ENCODE peak calls at places on chromosome 14, in five cellular contexts. One of them, this sample, is unnamed.

GRCh38 chr14:78172428-78172827 is 2.3 kb downstream of the NRXN3 start:
- DNase-seq in progenitor cell of endocrine pancreas: no peak
- DNase-seq in cardiac fibroblast: no peak
- DNase-seq in foreskin fibroblast: no peak
- DNase-seq in dorsolateral prefrontal cortex: no peak
- DNase-seq in this sample: no peak

GRCh38 chr14:94011795-94012194 is 14.3 kb upstream of the OTUB2 start:
- DNase-seq in progenitor cell of endocrine pancreas: no peak
- DNase-seq in cardiac fibroblast: no peak
- DNase-seq in foreskin fibroblast: peak
- DNase-seq in dorsolateral prefrontal cortex: no peak
- DNase-seq in this sample: no peak

GRCh38 chr14:94681300-94682060 is 69.3 kb downstream of the SERPINA3 start:
- DNase-seq in progenitor cell of endocrine pancreas: no peak
- DNase-seq in cardiac fibroblast: peak
- DNase-seq in foreskin fibroblast: peak
- DNase-seq in dorsolateral prefrontal cortex: no peak
- DNase-seq in this sample: peak

GRCh38 chr14:71469936-71470335 is 462.3 kb upstream of the RGS6 start:
- DNase-seq in progenitor cell of endocrine pancreas: no peak
- DNase-seq in cardiac fibroblast: no peak
- DNase-seq in foreskin fibroblast: no peak
- DNase-seq in dorsolateral prefrontal cortex: no peak
- DNase-seq in this sample: no peak

GRCh38 chr14:79483472-79483871 is 727.8 kb downstream of the DIO2 start:
- DNase-seq in progenitor cell of endocrine pancreas: no peak
- DNase-seq in cardiac fibroblast: peak
- DNase-seq in foreskin fibroblast: peak
- DNase-seq in dorsolateral prefrontal cortex: peak
- DNase-seq in this sample: no peak

GRCh38 chr14:65872536-65872935 is 460.0 kb downstream of the FUT8 start:
- DNase-seq in progenitor cell of endocrine pancreas: no peak
- DNase-seq in cardiac fibroblast: peak
- DNase-seq in foreskin fibroblast: no peak
- DNase-seq in dorsolateral prefrontal cortex: no peak
- DNase-seq in this sample: no peak

GRCh38 chr14:42140001-42140400 is 533.3 kb downstream of the LRFN5 start:
- DNase-seq in progenitor cell of endocrine pancreas: no peak
- DNase-seq in cardiac fibroblast: no peak
- DNase-seq in foreskin fibroblast: peak
- DNase-seq in dorsolateral prefrontal cortex: no peak
- DNase-seq in this sample: no peak

GRCh38 chr14:94066089-94066676 is 14.8 kb downstream of the DDX24 start:
- DNase-seq in progenitor cell of endocrine pancreas: no peak
- DNase-seq in cardiac fibroblast: no peak
- DNase-seq in foreskin fibroblast: no peak
- DNase-seq in dorsolateral prefrontal cortex: no peak
- DNase-seq in this sample: no peak

GRCh38 chr14:96096639-96097610 is 57.8 kb downstream of the C14orf132 start:
- DNase-seq in progenitor cell of endocrine pancreas: no peak
- DNase-seq in cardiac fibroblast: no peak
- DNase-seq in foreskin fibroblast: peak
- DNase-seq in dorsolateral prefrontal cortex: no peak
- DNase-seq in this sample: no peak

GRCh38 chr14:23299558-23299957 is 3.1 kb downstream of the PPP1R3E start:
- DNase-seq in progenitor cell of endocrine pancreas: no peak
- DNase-seq in cardiac fibroblast: peak
- DNase-seq in foreskin fibroblast: peak
- DNase-seq in dorsolateral prefrontal cortex: no peak
- DNase-seq in this sample: no peak

GRCh38 chr14:39025810-39026627 is 77.0 kb downstream of the SEC23A start:
- DNase-seq in progenitor cell of endocrine pancreas: no peak
- DNase-seq in cardiac fibroblast: peak
- DNase-seq in foreskin fibroblast: no peak
- DNase-seq in dorsolateral prefrontal cortex: no peak
- DNase-seq in this sample: no peak

GRCh38 chr14:95382747-95383146 is 63.0 kb upstream of the CLMN start:
- DNase-seq in progenitor cell of endocrine pancreas: no peak
- DNase-seq in cardiac fibroblast: no peak
- DNase-seq in foreskin fibroblast: no peak
- DNase-seq in dorsolateral prefrontal cortex: no peak
- DNase-seq in this sample: no peak

GRCh38 chr14:32186248-32186647 is 15.6 kb upstream of the RNU6-7 start:
- DNase-seq in progenitor cell of endocrine pancreas: no peak
- DNase-seq in cardiac fibroblast: no peak
- DNase-seq in foreskin fibroblast: no peak
- DNase-seq in dorsolateral prefrontal cortex: no peak
- DNase-seq in this sample: no peak

GRCh38 chr14:73027546-73027945 is 640 bp upstream of the ZFYVE1 start:
- DNase-seq in progenitor cell of endocrine pancreas: no peak
- DNase-seq in cardiac fibroblast: no peak
- DNase-seq in foreskin fibroblast: no peak
- DNase-seq in dorsolateral prefrontal cortex: no peak
- DNase-seq in this sample: no peak

GRCh38 chr14:58772814-58773620 is 135.3 kb downstream of the DACT1 start:
- DNase-seq in progenitor cell of endocrine pancreas: no peak
- DNase-seq in cardiac fibroblast: no peak
- DNase-seq in foreskin fibroblast: no peak
- DNase-seq in dorsolateral prefrontal cortex: no peak
- DNase-seq in this sample: no peak
- TF ChIP-seq CTCF in progenitor cell of endocrine pancreas: no peak
- TF ChIP-seq CTCF in cardiac fibroblast: no peak
- TF ChIP-seq CTCF in foreskin fibroblast: no peak
- TF ChIP-seq CTCF in dorsolateral prefrontal cortex: no peak
- TF ChIP-seq CTCF in this sample: no peak

GRCh38 chr14:74083784-74084276 is 423 bp downstream of the ALDH6A1 start:
- DNase-seq in progenitor cell of endocrine pancreas: no peak
- DNase-seq in cardiac fibroblast: no peak
- DNase-seq in foreskin fibroblast: no peak
- DNase-seq in dorsolateral prefrontal cortex: no peak
- DNase-seq in this sample: peak

GRCh38 chr14:74085047-74085637 is 386 bp downstream of the LIN52 start:
- DNase-seq in progenitor cell of endocrine pancreas: peak
- DNase-seq in cardiac fibroblast: peak
- DNase-seq in foreskin fibroblast: peak
- DNase-seq in dorsolateral prefrontal cortex: no peak
- DNase-seq in this sample: no peak

GRCh38 chr14:74085828-74086227 is 1.1 kb downstream of the LIN52 start:
- DNase-seq in progenitor cell of endocrine pancreas: no peak
- DNase-seq in cardiac fibroblast: no peak
- DNase-seq in foreskin fibroblast: no peak
- DNase-seq in dorsolateral prefrontal cortex: no peak
- DNase-seq in this sample: no peak

GRCh38 chr14:74083161-74083560 is 1.1 kb downstream of the ALDH6A1 start:
- DNase-seq in progenitor cell of endocrine pancreas: no peak
- DNase-seq in cardiac fibroblast: no peak
- DNase-seq in foreskin fibroblast: no peak
- DNase-seq in dorsolateral prefrontal cortex: no peak
- DNase-seq in this sample: no peak

GRCh38 chr14:74084277-74085046 is at the start of the genes ALDH6A1 and LIN52:
- DNase-seq in progenitor cell of endocrine pancreas: peak
- DNase-seq in cardiac fibroblast: peak
- DNase-seq in foreskin fibroblast: peak
- DNase-seq in dorsolateral prefrontal cortex: peak
- DNase-seq in this sample: peak
- TF ChIP-seq CTCF in progenitor cell of endocrine pancreas: no peak
- TF ChIP-seq CTCF in cardiac fibroblast: no peak
- TF ChIP-seq CTCF in foreskin fibroblast: no peak
- TF ChIP-seq CTCF in dorsolateral prefrontal cortex: peak
- TF ChIP-seq CTCF in this sample: peak

GRCh38 chr14:59897757-59898383 is 22.1 kb upstream of the LRRC9 start:
- DNase-seq in progenitor cell of endocrine pancreas: peak
- DNase-seq in cardiac fibroblast: peak
- DNase-seq in foreskin fibroblast: peak
- DNase-seq in dorsolateral prefrontal cortex: no peak
- DNase-seq in this sample: no peak
- TF ChIP-seq CTCF in progenitor cell of endocrine pancreas: peak
- TF ChIP-seq CTCF in cardiac fibroblast: peak
- TF ChIP-seq CTCF in foreskin fibroblast: no peak
- TF ChIP-seq CTCF in dorsolateral prefrontal cortex: peak
- TF ChIP-seq CTCF in this sample: peak

GRCh38 chr14:53409289-53409688 is 256.2 kb upstream of the DDHD1 start:
- DNase-seq in progenitor cell of endocrine pancreas: no peak
- DNase-seq in cardiac fibroblast: no peak
- DNase-seq in foreskin fibroblast: no peak
- DNase-seq in dorsolateral prefrontal cortex: no peak
- DNase-seq in this sample: no peak

GRCh38 chr14:53409974-53410373 is 256.9 kb upstream of the DDHD1 start:
- DNase-seq in progenitor cell of endocrine pancreas: no peak
- DNase-seq in cardiac fibroblast: no peak
- DNase-seq in foreskin fibroblast: peak
- DNase-seq in dorsolateral prefrontal cortex: no peak
- DNase-seq in this sample: no peak

GRCh38 chr14:53411110-53411509 is 258.0 kb upstream of the DDHD1 start:
- DNase-seq in progenitor cell of endocrine pancreas: no peak
- DNase-seq in cardiac fibroblast: peak
- DNase-seq in foreskin fibroblast: peak
- DNase-seq in dorsolateral prefrontal cortex: no peak
- DNase-seq in this sample: no peak

GRCh38 chr14:53408175-53408879 is 255.2 kb upstream of the DDHD1 start:
- DNase-seq in progenitor cell of endocrine pancreas: no peak
- DNase-seq in cardiac fibroblast: no peak
- DNase-seq in foreskin fibroblast: no peak
- DNase-seq in dorsolateral prefrontal cortex: no peak
- DNase-seq in this sample: no peak

DNA sequence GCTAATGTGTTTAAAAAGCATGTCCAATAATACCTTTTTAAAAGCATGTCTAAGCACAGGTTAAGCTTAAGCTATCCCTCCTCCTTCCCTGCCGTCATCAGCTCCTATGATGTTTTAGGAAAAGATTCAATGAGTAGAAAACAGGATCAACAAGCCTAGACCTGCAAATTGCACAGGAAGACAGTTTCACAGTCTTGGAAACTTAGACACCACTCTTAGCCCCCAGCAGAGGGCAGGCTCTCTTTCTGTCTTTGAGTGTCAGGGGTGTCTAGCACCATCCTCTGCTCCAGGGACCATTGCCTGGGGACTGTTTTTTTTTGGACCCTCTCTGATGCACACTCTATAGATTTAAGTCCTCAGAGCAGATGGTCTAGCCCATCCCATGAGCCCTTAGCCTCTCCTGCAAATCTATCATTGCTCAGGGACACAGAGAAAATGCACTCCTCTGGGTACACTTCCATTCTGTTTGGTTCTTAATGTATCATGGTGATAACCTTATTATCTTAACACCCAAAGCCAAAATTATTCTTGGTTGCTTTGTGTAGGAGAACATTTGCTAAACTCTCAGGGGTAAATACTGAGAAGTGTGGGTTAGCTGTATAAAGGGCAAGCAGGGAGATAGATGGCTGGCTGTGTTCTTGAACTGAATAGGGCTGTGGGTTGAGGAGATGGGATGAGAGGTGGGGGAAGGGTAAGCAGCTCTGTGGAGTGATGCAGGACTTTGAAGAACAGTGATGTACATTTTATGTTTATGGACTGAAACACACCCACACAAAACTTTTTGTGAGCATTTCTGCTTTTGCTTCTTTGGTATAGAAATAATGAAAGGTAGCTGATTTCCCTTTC is 259.9 kb upstream of the DDHD1 start:
- DNase-seq in progenitor cell of endocrine pancreas: no peak
- DNase-seq in cardiac fibroblast: peak
- DNase-seq in foreskin fibroblast: peak
- DNase-seq in dorsolateral prefrontal cortex: no peak
- DNase-seq in this sample: no peak
- TF ChIP-seq CTCF in progenitor cell of endocrine pancreas: peak
- TF ChIP-seq CTCF in cardiac fibroblast: peak
- TF ChIP-seq CTCF in foreskin fibroblast: peak
- TF ChIP-seq CTCF in dorsolateral prefrontal cortex: no peak
- TF ChIP-seq CTCF in this sample: peak

DNA sequence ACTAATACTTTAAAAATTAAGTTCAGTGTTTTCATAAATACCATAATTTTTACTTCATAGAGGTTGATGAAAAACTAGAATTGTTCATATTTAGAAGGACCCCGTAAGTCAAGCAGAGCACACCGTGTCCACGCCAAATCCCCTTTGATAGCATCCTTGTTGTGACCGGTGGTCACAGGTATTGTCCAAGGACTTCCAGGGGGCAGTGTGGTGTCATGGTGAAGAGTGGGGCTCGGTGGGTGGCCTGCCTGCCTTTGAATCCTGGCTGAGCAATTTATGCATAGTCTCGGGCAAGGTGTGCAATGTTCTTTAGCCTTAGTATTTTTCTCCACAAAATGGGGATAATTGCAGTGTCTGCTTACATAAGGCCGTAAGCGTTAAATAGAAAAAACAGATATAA is 169.9 kb downstream of the KTN1 start:
- DNase-seq in progenitor cell of endocrine pancreas: no peak
- DNase-seq in cardiac fibroblast: no peak
- DNase-seq in foreskin fibroblast: no peak
- DNase-seq in dorsolateral prefrontal cortex: no peak
- DNase-seq in this sample: no peak
- TF ChIP-seq CTCF in progenitor cell of endocrine pancreas: no peak
- TF ChIP-seq CTCF in cardiac fibroblast: no peak
- TF ChIP-seq CTCF in foreskin fibroblast: no peak
- TF ChIP-seq CTCF in dorsolateral prefrontal cortex: no peak
- TF ChIP-seq CTCF in this sample: no peak

GRCh38 chr14:56532546-56532945 is 47.1 kb upstream of the TMEM260 start:
- DNase-seq in progenitor cell of endocrine pancreas: no peak
- DNase-seq in cardiac fibroblast: no peak
- DNase-seq in foreskin fibroblast: no peak
- DNase-seq in dorsolateral prefrontal cortex: no peak
- DNase-seq in this sample: no peak
- TF ChIP-seq CTCF in progenitor cell of endocrine pancreas: no peak
- TF ChIP-seq CTCF in cardiac fibroblast: no peak
- TF ChIP-seq CTCF in foreskin fibroblast: no peak
- TF ChIP-seq CTCF in dorsolateral prefrontal cortex: no peak
- TF ChIP-seq CTCF in this sample: no peak

GRCh38 chr14:53285806-53286205 is 132.7 kb upstream of the DDHD1 start:
- DNase-seq in progenitor cell of endocrine pancreas: no peak
- DNase-seq in cardiac fibroblast: no peak
- DNase-seq in foreskin fibroblast: peak
- DNase-seq in dorsolateral prefrontal cortex: no peak
- DNase-seq in this sample: no peak
- TF ChIP-seq CTCF in progenitor cell of endocrine pancreas: no peak
- TF ChIP-seq CTCF in cardiac fibroblast: peak
- TF ChIP-seq CTCF in foreskin fibroblast: no peak
- TF ChIP-seq CTCF in dorsolateral prefrontal cortex: no peak
- TF ChIP-seq CTCF in this sample: no peak

GRCh38 chr14:74411671-74412070 is 14.3 kb downstream of the SYNDIG1L start:
- DNase-seq in progenitor cell of endocrine pancreas: no peak
- DNase-seq in cardiac fibroblast: no peak
- DNase-seq in foreskin fibroblast: no peak
- DNase-seq in dorsolateral prefrontal cortex: peak
- DNase-seq in this sample: no peak

GRCh38 chr14:74413622-74414021 is 12.4 kb downstream of the SYNDIG1L start:
- DNase-seq in progenitor cell of endocrine pancreas: no peak
- DNase-seq in cardiac fibroblast: no peak
- DNase-seq in foreskin fibroblast: no peak
- DNase-seq in dorsolateral prefrontal cortex: no peak
- DNase-seq in this sample: no peak

GRCh38 chr14:74414793-74415437 is 11.1 kb downstream of the SYNDIG1L start:
- DNase-seq in progenitor cell of endocrine pancreas: no peak
- DNase-seq in cardiac fibroblast: no peak
- DNase-seq in foreskin fibroblast: peak
- DNase-seq in dorsolateral prefrontal cortex: no peak
- DNase-seq in this sample: no peak

GRCh38 chr14:74412753-74413152 is 13.3 kb downstream of the SYNDIG1L start:
- DNase-seq in progenitor cell of endocrine pancreas: no peak
- DNase-seq in cardiac fibroblast: no peak
- DNase-seq in foreskin fibroblast: no peak
- DNase-seq in dorsolateral prefrontal cortex: peak
- DNase-seq in this sample: no peak

GRCh38 chr14:74414380-74414779 is 11.6 kb downstream of the SYNDIG1L start:
- DNase-seq in progenitor cell of endocrine pancreas: no peak
- DNase-seq in cardiac fibroblast: no peak
- DNase-seq in foreskin fibroblast: no peak
- DNase-seq in dorsolateral prefrontal cortex: no peak
- DNase-seq in this sample: no peak
- TF ChIP-seq CTCF in progenitor cell of endocrine pancreas: no peak
- TF ChIP-seq CTCF in cardiac fibroblast: no peak
- TF ChIP-seq CTCF in foreskin fibroblast: no peak
- TF ChIP-seq CTCF in dorsolateral prefrontal cortex: no peak
- TF ChIP-seq CTCF in this sample: no peak